ENCODE peak calls at places on chromosomes 11 and 22, in six cellular contexts. S is breast epithelium, E is GM12878, T is psoas muscle, X is HCT116, N is mucosa of descending colon. Y is an unnamed sample.

GRCh38 chr11:11155962-11156815 is 196.9 kb downstream of the CSNK2A3 start:
- DNase-seq in S (no peak), E (no peak), T (no peak), X (peak; percentile 18), N (no peak), Y (no peak)

GRCh38 chr11:129460714-129461113 is 85.1 kb downstream of the BARX2 start:
- DNase-seq in S (no peak), E (no peak), T (no peak), X (no peak), N (no peak), Y (no peak)

GRCh38 chr11:131924446-131925240 is 554.2 kb downstream of the NTM start:
- DNase-seq in S (no peak), E (no peak), T (no peak), X (no peak), N (no peak), Y (no peak)

GRCh38 chr11:116255234-116255953 is 517.4 kb downstream of the BUD13 start:
- DNase-seq in S (no peak), E (no peak), T (no peak), X (no peak), N (no peak), Y (no peak)

GRCh38 chr11:56196705-56197104 is 20.3 kb downstream of the OR5J2 start:
- DNase-seq in S (no peak), E (no peak), T (no peak), X (no peak), N (no peak), Y (no peak)

GRCh38 chr11:58024601-58025091 is 965 bp downstream of the OR9Q1 start:
- DNase-seq in S (peak; percentile 38), E (no peak), T (peak; percentile 82), X (no peak), N (peak; percentile 88), Y (no peak)

GRCh38 chr11:15700456-15700855 is 585.7 kb downstream of the INSC start:
- DNase-seq in S (no peak), E (no peak), T (no peak), X (no peak), N (no peak), Y (no peak)

GRCh38 chr22:24494535-24495364 is at the start of gene UPB1:
- DNase-seq in S (no peak), E (no peak), T (no peak), X (no peak), N (no peak), Y (no peak)

GRCh38 chr22:43289976-43290663 is 53.1 kb downstream of the SCUBE1 start:
- DNase-seq in S (no peak), E (no peak), T (peak; percentile 76), X (no peak), N (no peak), Y (no peak)

GRCh38 chr11:13891911-13892310 is 70.6 kb upstream of the SPON1 start:
- DNase-seq in S (no peak), E (no peak), T (no peak), X (no peak), N (no peak), Y (no peak)

GRCh38 chr11:36693139-36693845 is 95.3 kb upstream of the RAG2 start:
- DNase-seq in S (no peak), E (no peak), T (no peak), X (no peak), N (no peak), Y (no peak)

GRCh38 chr22:27686534-27686933 is 115.0 kb downstream of the MN1 start:
- DNase-seq in S (peak; percentile 24), E (no peak), T (peak; percentile 91), X (peak; percentile 68), N (peak; percentile 27), Y (peak; percentile 70)

GRCh38 chr11:100961633-100962032 is 168.0 kb downstream of the PGR start:
- DNase-seq in S (no peak), E (no peak), T (no peak), X (no peak), N (no peak), Y (no peak)

GRCh38 chr11:32266611-32267010 is 168.7 kb downstream of the WT1 start:
- DNase-seq in S (no peak), E (no peak), T (no peak), X (no peak), N (no peak), Y (no peak)

GRCh38 chr11:61697093-61697492 is 16.9 kb downstream of the DAGLA start:
- DNase-seq in S (peak; percentile 98), E (no peak), T (peak; percentile 79), X (no peak), N (no peak), Y (no peak)

GRCh38 chr11:64060861-64061444 is 25.2 kb downstream of the FLRT1 start:
- DNase-seq in S (no peak), E (no peak), T (peak; percentile 72), X (no peak), N (peak; percentile 35), Y (no peak)

GRCh38 chr11:80495116-80495515 is 1054.3 kb upstream of the TENM4 start:
- DNase-seq in S (no peak), E (no peak), T (no peak), X (no peak), N (no peak), Y (no peak)

GRCh38 chr22:31151872-31152271 is 8.1 kb upstream of the RNF185 start:
- DNase-seq in S (no peak), E (no peak), T (no peak), X (no peak), N (no peak), Y (no peak)

GRCh38 chr22:31148516-31148915 is 8.2 kb upstream of the PLA2G3 start:
- DNase-seq in S (no peak), E (no peak), T (no peak), X (no peak), N (no peak), Y (no peak)

GRCh38 chr22:31148953-31149627 is 8.8 kb upstream of the PLA2G3 start:
- DNase-seq in S (peak; percentile 69), E (no peak), T (peak; percentile 80), X (peak; percentile 66), N (peak; percentile 70), Y (peak; percentile 69)

GRCh38 chr22:31153357-31153756 is 6.6 kb upstream of the RNF185 start:
- DNase-seq in S (no peak), E (no peak), T (no peak), X (no peak), N (no peak), Y (no peak)

DNA sequence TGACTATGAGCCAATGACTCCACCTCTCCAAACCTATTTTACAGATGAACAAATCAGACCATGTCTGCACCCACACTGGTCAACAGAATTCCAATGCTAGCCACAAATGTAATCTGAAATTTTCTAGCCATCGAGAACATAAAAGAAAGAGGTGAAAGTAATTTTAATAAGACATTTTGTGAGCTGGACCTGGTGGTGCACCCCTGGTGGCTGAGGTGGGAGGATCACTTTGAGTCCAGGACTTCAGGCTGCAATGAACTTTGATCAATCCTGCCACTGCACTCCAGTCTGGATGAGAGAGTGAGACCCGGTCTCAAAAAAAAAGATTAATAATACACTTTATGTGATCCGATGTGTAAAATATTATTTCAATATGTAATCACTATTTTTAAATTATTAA is 9.4 kb upstream of the RNF185 start:
- DNase-seq in S (no peak), E (no peak), T (no peak), X (no peak), N (no peak), Y (no peak)
- TF ChIP-seq CTCF in S (no peak), E (peak; percentile 2), T (no peak), X (peak; percentile 57), N (no peak), Y (peak; percentile 13)

GRCh38 chr11:114181752-114182151 is 114.4 kb upstream of the NNMT start:
- DNase-seq in S (no peak), E (no peak), T (peak; percentile 72), X (no peak), N (no peak), Y (no peak)

GRCh38 chr11:114180301-114181055 is 115.7 kb upstream of the NNMT start:
- DNase-seq in S (peak; percentile 49), E (no peak), T (peak; percentile 75), X (no peak), N (peak; percentile 87), Y (no peak)

GRCh38 chr11:114181195-114181594 is 115.0 kb upstream of the NNMT start:
- DNase-seq in S (no peak), E (no peak), T (peak; percentile 51), X (no peak), N (no peak), Y (no peak)

GRCh38 chr11:114178656-114179055 is 117.5 kb upstream of the NNMT start:
- DNase-seq in S (no peak), E (no peak), T (peak; percentile 58), X (no peak), N (no peak), Y (no peak)

DNA sequence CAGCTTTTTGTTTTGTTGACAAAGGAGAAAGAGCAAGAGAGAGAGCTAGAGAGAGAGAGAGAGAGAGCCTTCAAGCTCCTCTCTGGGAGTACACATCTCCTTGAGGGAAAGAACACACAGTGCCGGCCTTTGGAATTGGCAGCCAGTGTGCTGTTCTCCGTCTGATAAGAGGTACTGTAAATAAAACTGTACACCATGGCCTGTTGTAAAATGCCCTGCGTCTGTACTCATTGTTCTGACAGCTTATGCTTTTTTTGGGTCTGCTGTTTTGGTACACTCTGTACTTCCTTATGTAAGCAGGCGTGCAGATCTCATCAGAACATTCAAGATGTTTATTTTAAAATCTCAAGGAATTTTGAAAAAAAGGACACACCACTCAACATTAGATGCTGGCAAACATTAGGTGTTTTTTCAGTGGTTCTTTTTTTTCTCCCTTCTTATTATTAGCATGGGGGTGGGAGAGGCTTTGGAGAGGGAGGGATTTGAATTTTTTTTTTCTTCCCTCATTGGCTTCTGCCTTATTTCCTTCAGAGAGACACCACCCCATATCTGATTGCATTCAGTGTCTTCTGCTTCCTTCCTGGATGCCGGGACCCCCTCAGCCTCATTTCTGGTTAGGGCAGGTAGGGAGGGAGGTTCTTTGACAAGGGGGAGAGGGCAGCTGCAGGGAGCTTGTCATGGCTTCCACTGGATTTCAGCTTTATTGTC is 116.8 kb upstream of the NNMT start:
- DNase-seq in S (peak; percentile 89), E (no peak), T (peak; percentile 93), X (no peak), N (peak; percentile 75), Y (no peak)
- H3K9me3 ChIP-seq in S (no peaks in the 10 kb centered on the region), E (no peaks in the 10 kb centered on the region), T (no peaks in the 10 kb centered on the region), X (no peaks in the 10 kb centered on the region), N (no peaks in the 10 kb centered on the region), Y (no peaks in the 10 kb centered on the region)

DNA sequence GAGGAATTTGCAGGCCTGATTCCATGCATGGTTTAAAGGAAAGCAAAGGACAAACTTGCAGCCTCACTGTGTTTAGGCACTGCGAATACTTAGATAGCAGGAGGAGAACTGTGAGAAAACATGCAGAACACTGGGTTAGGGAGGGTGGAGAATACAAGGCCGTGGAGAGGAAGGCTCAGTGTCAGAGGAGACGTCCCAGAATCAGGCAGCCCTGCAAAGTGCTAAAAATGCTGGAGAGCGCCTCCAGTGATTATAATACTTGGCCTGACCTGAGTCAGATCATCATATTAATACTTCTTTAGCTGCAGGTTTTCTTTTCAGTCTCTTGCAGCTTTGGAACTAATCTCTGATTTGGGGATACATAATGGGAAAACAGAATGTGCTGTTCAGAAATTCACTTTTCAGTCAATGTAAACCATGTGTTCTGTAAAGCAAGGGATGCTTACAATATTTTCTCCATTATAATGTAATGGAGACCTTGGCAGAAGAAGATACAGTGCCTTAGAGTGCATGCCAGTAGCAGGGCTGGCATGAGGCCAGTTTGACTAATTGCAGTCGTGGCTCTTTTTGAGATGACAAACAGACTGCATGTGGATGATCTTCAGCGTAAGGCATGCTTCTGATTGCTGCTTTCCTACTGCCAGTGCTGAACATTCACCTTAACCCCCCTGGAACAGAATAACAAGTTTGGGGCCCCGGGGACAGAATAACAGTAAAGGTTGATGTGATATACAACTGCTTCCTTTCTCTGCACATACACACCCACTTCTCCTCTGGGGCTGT is 16.8 kb downstream of the EXT2 start:
- DNase-seq in S (no peak), E (no peak), T (peak; percentile 76), X (no peak), N (peak; percentile 20), Y (no peak)
- H3K36me3 ChIP-seq in S (no peaks in the 10 kb centered on the region), E (peaks cover 5% of the 10 kb centered on the region), T (peaks cover 69% of the 10 kb centered on the region), X (peaks cover 6% of the 10 kb centered on the region), N (peaks cover 8% of the 10 kb centered on the region), Y (peaks cover 39% of the 10 kb centered on the region)

GRCh38 chr22:21641795-21642583 is at the start of gene SDF2L1:
- DNase-seq in S (peak; percentile 99), E (peak; percentile 88), T (peak; percentile 99), X (peak; percentile 96), N (peak; percentile 99), Y (peak; percentile 99)
- TF ChIP-seq CTCF in S (no peak), E (no peak), T (no peak), X (no peak), N (peak; percentile 24), Y (no peak)